ENCODE peak calls at places on chromosomes 6 and 20, in five cellular contexts. V is hepatocyte, H is astrocyte, Q is H9, S is stomach. P is an unnamed sample.

GRCh38 chr6:52532457-52532856 is 44.4 kb downstream of the TRAM2 start:
- DNase-seq in V (no peak), H (no peak), Q (no peak), S (no peak), P (no peak)

GRCh38 chr6:1075444-1075843 is 236.5 kb upstream of the FOXQ1 start:
- DNase-seq in V (no peak), H (no peak), Q (no peak), S (no peak), P (no peak)

GRCh38 chr20:46283426-46283825 is 24.9 kb downstream of the CDH22 start:
- DNase-seq in V (no peak), H (no peak), Q (no peak), S (no peak), P (no peak)

GRCh38 chr20:10731190-10731955 is 57.6 kb upstream of the JAG1 start:
- DNase-seq in V (no peak), H (peak), Q (no peak), S (no peak), P (no peak)

GRCh38 chr20:58312836-58313235 is 3.3 kb downstream of the RAB22A start:
- DNase-seq in V (no peak), H (no peak), Q (no peak), S (no peak), P (no peak)

GRCh38 chr20:833450-834150 is at the start of gene FAM110A:
- DNase-seq in V (peak), H (peak), Q (peak), S (peak), P (peak)

GRCh38 chr6:149235130-149235561 is 82.4 kb upstream of the TAB2 start:
- DNase-seq in V (peak), H (peak), Q (no peak), S (no peak), P (no peak)

GRCh38 chr20:36157610-36158009 is 3.1 kb downstream of the EPB41L1 start:
- DNase-seq in V (no peak), H (no peak), Q (no peak), S (no peak), P (no peak)

GRCh38 chr6:68641172-68641571 is 6.1 kb downstream of the ADGRB3 start:
- DNase-seq in V (no peak), H (no peak), Q (no peak), S (no peak), P (no peak)

GRCh38 chr20:10004900-10005299 is 29.9 kb upstream of the ANKEF1 start:
- DNase-seq in V (no peak), H (no peak), Q (no peak), S (no peak), P (no peak)

GRCh38 chr20:36275441-36276189 is 30.5 kb upstream of the DLGAP4 start:
- DNase-seq in V (no peak), H (no peak), Q (no peak), S (no peak), P (peak)

GRCh38 chr20:26169506-26169905 is 472.9 kb upstream of the ZNF337 start:
- DNase-seq in V (no peak), H (peak), Q (no peak), S (no peak), P (no peak)

GRCh38 chr20:47606414-47607207 is 104.9 kb downstream of the NCOA3 start:
- DNase-seq in V (no peak), H (no peak), Q (no peak), S (no peak), P (no peak)

GRCh38 chr20:52035498-52035897 is 156.1 kb downstream of the ZFP64 start:
- DNase-seq in V (no peak), H (no peak), Q (no peak), S (no peak), P (no peak)

GRCh38 chr20:19249515-19249914 is 37.1 kb downstream of the SLC24A3 start:
- DNase-seq in V (no peak), H (no peak), Q (no peak), S (no peak), P (no peak)

GRCh38 chr20:10655723-10656122 is 18.1 kb downstream of the JAG1 start:
- DNase-seq in V (no peak), H (no peak), Q (no peak), S (no peak), P (no peak)

GRCh38 chr20:59412251-59412650 is 111.8 kb downstream of the EDN3 start:
- DNase-seq in V (no peak), H (no peak), Q (no peak), S (no peak), P (no peak)

GRCh38 chr20:22830138-22830537 is 205.0 kb upstream of the SSTR4 start:
- DNase-seq in V (no peak), H (no peak), Q (no peak), S (no peak), P (no peak)

GRCh38 chr6:134173007-134173690 is 120.7 kb upstream of the SLC2A12 start:
- DNase-seq in V (no peak), H (no peak), Q (no peak), S (no peak), P (no peak)

GRCh38 chr6:42692151-42692911 is 30.1 kb downstream of the PRPH2 start:
- DNase-seq in V (no peak), H (peak), Q (no peak), S (no peak), P (no peak)

GRCh38 chr20:6824401-6824800 is 56.9 kb downstream of the BMP2 start:
- DNase-seq in V (no peak), H (no peak), Q (no peak), S (no peak), P (no peak)

GRCh38 chr6:131787955-131788712 is 19.7 kb upstream of the ENPP1 start:
- DNase-seq in V (peak), H (peak), Q (no peak), S (no peak), P (no peak)

GRCh38 chr20:539848-540247 is 3.7 kb downstream of the CSNK2A1 start:
- DNase-seq in V (peak), H (peak), Q (no peak), S (no peak), P (no peak)

GRCh38 chr6:165774903-165775608 is 112.0 kb upstream of the PDE10A start:
- DNase-seq in V (no peak), H (peak), Q (no peak), S (no peak), P (no peak)

GRCh38 chr20:51001697-51002265 is 21.1 kb downstream of the KCNG1 start:
- DNase-seq in V (no peak), H (no peak), Q (no peak), S (no peak), P (no peak)

GRCh38 chr6:52573295-52573694 is 3.6 kb downstream of the TRAM2 start:
- DNase-seq in V (no peak), H (no peak), Q (no peak), S (no peak), P (no peak)

GRCh38 chr6:113719545-113719944 is 137.6 kb upstream of the MARCKS start:
- DNase-seq in V (no peak), H (peak), Q (no peak), S (no peak), P (no peak)

GRCh38 chr20:38805502-38805957 is at the start of gene PPP1R16B:
- DNase-seq in V (peak), H (no peak), Q (peak), S (peak), P (peak)

GRCh38 chr20:53869466-53870258 is 200.7 kb downstream of the BCAS1 start:
- DNase-seq in V (peak), H (peak), Q (peak), S (peak), P (no peak)

GRCh38 chr6:152573762-152574161 is 63.4 kb downstream of the SYNE1 start:
- DNase-seq in V (no peak), H (no peak), Q (no peak), S (no peak), P (no peak)

GRCh38 chr6:110331816-110332215 is 26.3 kb downstream of the METTL24 start:
- DNase-seq in V (peak), H (no peak), Q (peak), S (no peak), P (no peak)

GRCh38 chr6:12150812-12151432 is 138.8 kb downstream of the HIVEP1 start:
- DNase-seq in V (peak), H (no peak), Q (peak), S (no peak), P (peak)

GRCh38 chr20:38218566-38218885 is 42.0 kb downstream of the KIAA1755 start:
- DNase-seq in V (no peak), H (no peak), Q (no peak), S (no peak), P (peak)

GRCh38 chr6:158008894-158009891 is 27.5 kb downstream of the SYNJ2 start:
- DNase-seq in V (peak), H (peak), Q (no peak), S (no peak), P (peak)

GRCh38 chr20:63533871-63534393 is 3.2 kb downstream of the PTK6 start:
- DNase-seq in V (no peak), H (no peak), Q (no peak), S (peak), P (peak)

GRCh38 chr6:33144373-33144772 is 47.9 kb downstream of the COL11A2 start:
- DNase-seq in V (no peak), H (peak), Q (no peak), S (no peak), P (no peak)
- TF ChIP-seq CTCF in V (no peak), H (no peak), Q (no peak), S (no peak), P (no peak)

DNA sequence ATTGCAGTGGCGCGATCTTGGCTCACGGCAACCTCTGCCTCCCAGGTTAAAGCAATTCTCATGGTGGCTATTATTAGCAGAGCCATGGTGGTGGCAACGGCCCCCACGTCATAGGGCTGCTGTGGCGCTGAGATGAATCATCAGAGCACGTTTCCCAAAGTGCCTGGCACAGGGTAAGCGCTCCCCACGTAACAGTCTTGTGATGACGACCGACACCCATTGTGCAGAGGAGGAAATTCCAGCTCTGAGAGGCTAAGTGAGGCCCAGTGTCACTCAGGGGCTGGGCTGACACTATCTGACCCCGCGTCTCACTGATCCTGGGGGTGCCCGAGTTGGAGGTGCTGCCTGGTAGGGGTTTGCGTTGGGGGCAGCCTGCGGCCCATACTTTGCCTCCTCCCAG is 16.2 kb downstream of the SUN5 start:
- DNase-seq in V (no peak), H (no peak), Q (no peak), S (no peak), P (no peak)
- H3K27ac ChIP-seq in V (no peak), H (no peak), Q (no peak), S (no peak), P (no peak)

DNA sequence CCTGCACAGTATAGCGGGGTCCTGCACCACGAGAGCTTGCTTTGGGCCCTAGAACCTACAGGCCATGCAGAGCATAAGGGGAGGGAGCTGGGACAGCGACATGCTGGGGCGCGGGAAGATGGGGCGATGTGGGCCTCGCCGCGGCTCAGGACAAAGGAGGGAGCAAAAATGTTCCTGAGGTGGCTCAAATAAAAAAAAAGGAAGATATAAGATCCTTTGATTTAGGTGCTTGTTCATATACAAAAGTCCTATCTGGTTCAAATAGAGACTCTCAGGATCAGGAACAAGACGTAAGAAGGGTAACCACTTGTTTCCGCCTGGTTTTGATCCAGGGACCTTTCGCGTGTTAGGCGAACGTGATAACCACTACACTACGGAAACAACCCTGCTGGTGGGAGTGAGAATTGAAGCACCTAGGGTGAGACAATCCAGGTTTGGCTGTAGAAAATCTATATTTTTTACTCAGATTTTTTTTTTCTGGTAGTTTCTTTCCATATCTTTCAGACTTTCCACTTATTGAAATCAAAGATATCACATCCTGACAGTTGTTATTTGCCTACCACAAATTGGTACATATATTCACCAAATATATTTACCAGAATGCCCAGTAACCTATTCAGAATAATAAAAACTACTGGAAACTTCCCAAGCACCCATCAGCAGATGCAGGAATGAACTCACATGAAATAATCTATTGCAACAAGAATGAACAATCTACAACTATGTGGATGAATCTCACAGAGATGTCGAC is 177.9 kb upstream of the ZNF184 start:
- DNase-seq in V (peak), H (peak), Q (peak), S (no peak), P (no peak)
- TF ChIP-seq CTCF in V (peak), H (peak), Q (peak), S (no peak), P (no peak)

GRCh38 chr6:137707038-137707589 is 159.9 kb upstream of the TNFAIP3 start:
- DNase-seq in V (no peak), H (no peak), Q (no peak), S (no peak), P (no peak)

GRCh38 chr6:137708481-137708880 is 158.6 kb upstream of the TNFAIP3 start:
- DNase-seq in V (no peak), H (no peak), Q (no peak), S (no peak), P (no peak)

GRCh38 chr6:137706065-137706422 is 161.0 kb upstream of the TNFAIP3 start:
- DNase-seq in V (no peak), H (no peak), Q (no peak), S (no peak), P (no peak)

GRCh38 chr6:137709424-137710281 is 157.4 kb upstream of the TNFAIP3 start:
- DNase-seq in V (no peak), H (peak), Q (no peak), S (no peak), P (no peak)

GRCh38 chr6:137707590-137708360 is 159.3 kb upstream of the TNFAIP3 start:
- DNase-seq in V (peak), H (peak), Q (peak), S (peak), P (no peak)
- H3K27ac ChIP-seq in V (peak), H (no peak), Q (no peak), S (peak), P (peak)

DNA sequence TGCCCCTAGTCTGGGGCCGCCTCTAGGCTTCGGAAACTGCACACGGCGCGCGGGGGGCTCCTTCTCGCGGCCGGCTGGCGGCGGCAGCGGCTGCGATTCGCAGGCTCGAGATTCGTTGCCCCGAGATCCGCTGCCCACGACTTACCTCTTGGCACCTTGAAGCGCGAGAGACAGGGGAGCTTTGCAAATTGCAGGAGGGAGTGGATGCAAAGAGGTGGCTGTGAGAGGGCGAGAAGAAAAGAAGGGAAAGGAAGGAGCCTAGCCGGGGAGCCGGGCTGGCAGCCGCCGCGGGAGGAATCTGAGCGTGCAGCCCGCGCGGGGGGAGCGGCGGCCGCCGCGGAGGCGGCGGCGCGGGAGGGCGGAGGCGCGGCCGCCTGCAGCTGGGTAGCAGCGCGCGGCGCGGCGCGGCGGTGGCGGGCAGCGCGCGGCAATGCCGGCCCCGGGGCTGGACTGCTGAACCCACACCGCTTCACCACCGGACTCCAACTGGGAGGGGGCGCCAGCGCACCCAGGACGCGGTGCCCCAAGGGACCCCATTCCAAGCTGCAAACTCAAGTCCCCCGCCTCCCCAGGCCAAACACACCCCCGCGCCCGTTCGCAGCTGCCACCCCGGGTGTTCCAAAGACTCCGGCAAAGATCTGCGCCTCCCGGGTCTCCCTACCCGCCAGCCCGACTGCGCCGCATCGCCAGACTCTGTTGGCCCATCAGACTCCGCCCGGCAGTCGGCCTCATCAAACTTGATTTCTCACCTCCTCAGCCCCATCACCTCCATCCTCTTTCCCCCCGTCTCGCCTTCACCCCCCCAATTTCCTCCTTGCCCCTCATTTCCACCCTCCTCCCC is 44.2 kb upstream of the SUPT3H start:
- DNase-seq in V (peak), H (peak), Q (peak), S (peak), P (peak)
- TF ChIP-seq CTCF in V (peak), H (no peak), Q (no peak), S (no peak), P (no peak)